ENCODE peak calls at places on chromosomes 1 and 21, in eight cellular contexts. W, H, X, I, L, Z, D and K are unnamed samples.

GRCh38 chr1:67749844-67750689 is 65.1 kb downstream of the GADD45A start:
- DNase-seq in I (no peak), H (no peak), X (peak), D (peak), Z (peak), L (no peak), W (peak), K (peak)

GRCh38 chr1:9093581-9093980 is 24.1 kb upstream of the SLC2A5 start:
- DNase-seq in I (no peak), L (no peak), H (no peak), Z (no peak), W (no peak), D (no peak), X (no peak), K (no peak)

GRCh38 chr1:198273901-198274300 is 117.1 kb downstream of the NEK7 start:
- DNase-seq in L (no peak), H (no peak), D (no peak), Z (no peak), X (no peak), W (no peak), I (no peak), K (no peak)

GRCh38 chr1:71634159-71634558 is 553.3 kb upstream of the ZRANB2 start:
- DNase-seq in H (no peak), W (no peak), D (no peak), Z (no peak), I (peak), X (no peak), L (no peak), K (no peak)

GRCh38 chr1:154951901-154952657 is 3.8 kb downstream of the PBXIP1 start:
- DNase-seq in L (peak), X (no peak), H (no peak), Z (no peak), W (peak), I (no peak), D (no peak), K (no peak)

GRCh38 chr1:38258085-38258484 is 211.5 kb upstream of the POU3F1 start:
- DNase-seq in D (no peak), I (no peak), L (no peak), W (no peak), X (no peak), H (no peak), Z (no peak), K (no peak)

GRCh38 chr21:41903559-41904351 is 24.6 kb upstream of the PRDM15 start:
- DNase-seq in Z (no peak), I (no peak), W (no peak), D (no peak), X (no peak), L (no peak), H (no peak), K (no peak)

GRCh38 chr1:11157394-11157793 is 31.8 kb upstream of the ANGPTL7 start:
- DNase-seq in D (no peak), Z (no peak), W (no peak), H (no peak), I (no peak), X (no peak), L (no peak), K (no peak)

GRCh38 chr1:30818568-30819243 is 61.1 kb upstream of the LAPTM5 start:
- DNase-seq in Z (no peak), L (no peak), H (no peak), W (no peak), D (no peak), I (no peak), X (no peak), K (no peak)

GRCh38 chr1:41359211-41360073 is 1.8 kb upstream of the FOXO6 start:
- DNase-seq in H (no peak), Z (peak), W (no peak), I (no peak), X (no peak), D (peak), L (no peak), K (peak)

GRCh38 chr1:109931189-109931672 is 20.6 kb downstream of the CSF1 start:
- DNase-seq in W (peak), L (no peak), I (no peak), D (no peak), Z (no peak), H (peak), X (peak), K (peak)

GRCh38 chr21:42843021-42843420 is 36.3 kb downstream of the WDR4 start:
- DNase-seq in I (no peak), Z (no peak), X (no peak), W (no peak), D (no peak), L (no peak), H (no peak), K (no peak)

GRCh38 chr1:19670787-19671186 is 6.1 kb downstream of the HTR6 start:
- DNase-seq in I (no peak), D (no peak), X (no peak), H (no peak), L (no peak), Z (no peak), W (no peak), K (no peak)

GRCh38 chr1:172966844-172967540 is 83.7 kb downstream of the TNFSF18 start:
- DNase-seq in D (no peak), W (peak), Z (no peak), L (no peak), I (no peak), X (no peak), H (no peak), K (peak)

GRCh38 chr21:15638856-15639549 is 90.8 kb upstream of the USP25 start:
- DNase-seq in I (no peak), Z (no peak), W (peak), D (no peak), X (peak), H (no peak), L (no peak), K (peak)

GRCh38 chr1:22729400-22729773 is 18.7 kb downstream of the EPHB2 start:
- DNase-seq in I (no peak), L (no peak), H (no peak), X (no peak), D (no peak), Z (no peak), W (no peak), K (no peak)

GRCh38 chr1:63799324-63799723 is 25.5 kb downstream of the ROR1 start:
- DNase-seq in X (no peak), L (no peak), D (no peak), W (no peak), Z (no peak), H (no peak), I (no peak), K (no peak)

GRCh38 chr1:185305419-185305818 is 11.6 kb downstream of the IVNS1ABP start:
- DNase-seq in Z (no peak), I (no peak), W (no peak), D (no peak), L (no peak), H (no peak), X (no peak), K (peak)

GRCh38 chr1:206794294-206794908 is 22.1 kb upstream of the IL10 start:
- DNase-seq in I (no peak), L (peak), W (no peak), H (no peak), D (no peak), X (no peak), Z (no peak), K (no peak)

GRCh38 chr1:172279951-172280350 is 140.5 kb upstream of the C1orf105 start:
- DNase-seq in L (no peak), H (no peak), X (no peak), I (no peak), D (no peak), W (no peak), Z (no peak), K (peak)